ENCODE peak calls at places on chromosomes 3 and 15, in ten cellular contexts. A is colonic mucosa, X is A549, F is IMR-90, M is epithelial cell of esophagus, J is cardiac fibroblast, L is stomach, N is AG04450, D is fibroblast of pulmonary artery, S is body of pancreas. G is an unnamed sample.

GRCh38 chr15:41494190-41494921 is 682 bp downstream of the ITPKA start:
- DNase-seq in A (peak), X (peak), F (no peak), M (no peak), J (no peak), L (peak), N (no peak), D (no peak), S (peak), G (no peak)

GRCh38 chr3:30319713-30320112 is 286.7 kb upstream of the TGFBR2 start:
- DNase-seq in A (peak), X (peak), F (peak), M (peak), J (peak), L (no peak), N (no peak), D (peak), S (peak), G (no peak)

GRCh38 chr3:70561796-70562195 is 249.4 kb upstream of the MDFIC2 start:
- DNase-seq in A (no peak), X (no peak), F (no peak), M (no peak), J (no peak), L (no peak), N (no peak), D (no peak), S (no peak), G (no peak)

GRCh38 chr15:28001641-28002040 is 97.5 kb downstream of the OCA2 start:
- DNase-seq in A (peak), X (no peak), F (no peak), M (no peak), J (no peak), L (no peak), N (no peak), D (no peak), S (no peak), G (no peak)

GRCh38 chr3:116610124-116610523 is 99.5 kb upstream of the TUSC7 start:
- DNase-seq in A (no peak), X (no peak), F (no peak), M (no peak), J (no peak), L (no peak), N (no peak), D (no peak), S (no peak), G (no peak)

GRCh38 chr3:12400795-12401194 is 83.5 kb upstream of the TSEN2 start:
- DNase-seq in A (no peak), X (no peak), F (peak), M (peak), J (peak), L (no peak), N (peak), D (peak), S (no peak), G (no peak)

GRCh38 chr15:42145546-42146455 is 10.6 kb downstream of the PLA2G4F start:
- DNase-seq in A (no peak), X (no peak), F (no peak), M (no peak), J (no peak), L (no peak), N (no peak), D (no peak), S (no peak), G (no peak)

GRCh38 chr3:186472466-186473008 is 71.6 kb downstream of the CRYGS start:
- DNase-seq in A (no peak), X (no peak), F (peak), M (no peak), J (no peak), L (no peak), N (no peak), D (no peak), S (no peak), G (no peak)

GRCh38 chr3:168581718-168582332 is 486.1 kb upstream of the GOLIM4 start:
- DNase-seq in A (no peak), X (no peak), F (no peak), M (no peak), J (no peak), L (no peak), N (no peak), D (no peak), S (no peak), G (no peak)

GRCh38 chr3:42752961-42753360 is 20.1 kb downstream of the CCDC13 start:
- DNase-seq in A (no peak), X (no peak), F (no peak), M (no peak), J (no peak), L (peak), N (no peak), D (no peak), S (no peak), G (no peak)

GRCh38 chr3:43872901-43873300 is 182.2 kb downstream of the ABHD5 start:
- DNase-seq in A (no peak), X (peak), F (peak), M (peak), J (peak), L (no peak), N (peak), D (peak), S (no peak), G (peak)

GRCh38 chr15:89852342-89853005 is 37.8 kb upstream of the ANPEP start:
- DNase-seq in A (peak), X (no peak), F (no peak), M (no peak), J (no peak), L (no peak), N (no peak), D (no peak), S (no peak), G (no peak)

GRCh38 chr3:173913397-173913796 is 515.9 kb downstream of the NLGN1 start:
- DNase-seq in A (no peak), X (no peak), F (peak), M (no peak), J (peak), L (no peak), N (no peak), D (peak), S (no peak), G (no peak)

GRCh38 chr3:157498374-157498773 is 4.8 kb downstream of the VEPH1 start:
- DNase-seq in A (no peak), X (no peak), F (no peak), M (no peak), J (no peak), L (no peak), N (no peak), D (no peak), S (no peak), G (no peak)
- H3K4me3 ChIP-seq in A (no peak), X (no peak), F (no peak), M (no peak), J (no peak), L (no peak), N (no peak), D (no peak), S (no peak), G (no peak)

DNA sequence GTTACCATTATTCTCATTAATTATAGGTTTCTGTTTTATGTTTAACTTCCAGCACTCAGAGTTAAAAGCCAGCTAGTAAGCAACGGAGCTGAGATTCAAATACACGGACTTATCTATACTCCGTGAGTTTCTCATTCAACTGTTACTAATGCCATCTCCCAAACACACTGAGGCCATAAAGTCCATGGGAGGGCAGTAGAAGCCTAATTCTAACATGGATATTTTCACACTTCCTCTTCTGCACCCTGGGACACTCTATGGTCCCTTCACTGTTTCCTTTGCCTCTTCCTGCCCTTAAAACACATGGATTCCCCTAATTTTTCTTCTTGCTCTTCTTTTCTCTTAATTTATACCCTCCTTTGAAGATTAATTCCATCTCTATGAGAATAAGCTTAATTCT is 245.0 kb downstream of the KLF13 start:
- DNase-seq in A (no peak), X (no peak), F (peak), M (peak), J (peak), L (no peak), N (no peak), D (no peak), S (no peak), G (no peak)
- TF ChIP-seq CTCF in A (no peak), X (peak), F (peak), M (peak), J (peak), L (no peak), N (peak), D (no peak), S (no peak), G (peak)

GRCh38 chr15:85162237-85162636 is 180.6 kb downstream of the PDE8A start:
- DNase-seq in A (no peak), X (no peak), F (no peak), M (no peak), J (no peak), L (no peak), N (no peak), D (no peak), S (no peak), G (no peak)
- H3K4me3 ChIP-seq in A (no peak), X (no peak), F (no peak), M (no peak), J (no peak), L (no peak), N (no peak), D (no peak), S (no peak), G (no peak)

DNA sequence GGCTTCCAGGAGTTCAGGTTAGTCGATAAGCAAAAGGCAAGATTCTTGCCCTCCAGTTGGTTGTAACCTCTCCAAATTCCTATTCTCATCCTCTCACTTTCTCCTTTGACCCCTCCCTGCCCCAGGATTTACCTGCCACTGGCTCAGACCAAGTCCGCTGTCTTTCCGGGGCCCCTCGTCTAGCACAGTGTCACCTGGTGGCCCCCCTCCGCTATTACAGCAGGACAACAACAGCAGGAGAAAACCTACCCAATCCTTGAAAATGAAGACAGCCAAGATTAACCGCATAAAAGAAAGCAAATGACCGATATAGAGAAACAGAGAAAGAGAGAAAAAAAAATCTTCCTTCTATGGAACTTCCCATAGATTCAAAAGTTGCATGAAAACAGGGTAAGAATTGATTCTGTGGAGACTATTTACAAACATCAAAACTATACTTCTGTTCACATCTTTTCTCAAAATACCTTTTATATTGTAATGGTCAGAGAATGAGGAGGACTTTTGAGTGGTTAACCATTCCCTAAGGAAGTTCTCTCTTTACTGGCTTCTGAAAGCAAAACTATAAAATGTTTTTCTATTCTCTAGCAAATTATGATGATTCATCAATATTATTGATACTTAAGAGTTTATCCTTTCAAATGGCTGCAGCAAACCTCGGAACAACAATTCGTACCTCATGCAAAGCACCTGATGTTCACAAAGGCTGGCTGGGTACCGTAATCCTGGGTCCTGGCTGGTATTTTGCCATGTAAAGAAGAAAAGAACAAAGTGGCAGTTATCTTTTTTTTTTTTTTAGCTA is 10.0 kb upstream of the ST8SIA2 start:
- DNase-seq in A (peak), X (peak), F (peak), M (no peak), J (no peak), L (no peak), N (no peak), D (peak), S (no peak), G (no peak)
- TF ChIP-seq CTCF in A (peak), X (peak), F (peak), M (peak), J (peak), L (peak), N (peak), D (peak), S (no peak), G (peak)

GRCh38 chr3:143139786-143140185 is 20.2 kb downstream of the CHST2 start:
- DNase-seq in A (no peak), X (no peak), F (peak), M (peak), J (peak), L (no peak), N (no peak), D (peak), S (no peak), G (no peak)
- H3K4me3 ChIP-seq in A (no peak), X (peak), F (no peak), M (no peak), J (no peak), L (no peak), N (no peak), D (no peak), S (no peak), G (no peak)

GRCh38 chr3:9862391-9863235 is 17.4 kb downstream of the CIDEC start:
- DNase-seq in A (peak), X (peak), F (no peak), M (no peak), J (peak), L (peak), N (no peak), D (peak), S (peak), G (no peak)
- TF ChIP-seq CTCF in A (peak), X (peak), F (peak), M (no peak), J (peak), L (peak), N (peak), D (peak), S (peak), G (peak)

GRCh38 chr3:132034486-132035464 is at the start of gene CPNE4:
- DNase-seq in A (peak), X (peak), F (peak), M (peak), J (peak), L (peak), N (peak), D (peak), S (peak), G (no peak)
- H3K4me3 ChIP-seq in A (no peak), X (peak), F (no peak), M (peak), J (no peak), L (no peak), N (peak), D (peak), S (no peak), G (peak)